ENCODE peak calls at places on chromosomes 12 and 14, in nine cellular contexts. One of them, this sample, is unnamed.

GRCh38 chr12:122421263-122421814 is 1.1 kb downstream of the CLIP1 start:
- DNase-seq in left ventricle myocardium inferior: peak; percentile 31
- DNase-seq in AG04450: no peak
- DNase-seq in HCT116: no peak
- DNase-seq in body of pancreas: peak; percentile 66
- DNase-seq in HepG2: peak; percentile 82
- DNase-seq in esophagus squamous epithelium: no peak
- DNase-seq in testis: peak; percentile 69
- DNase-seq in heart left ventricle: no peak
- DNase-seq in this sample: peak; percentile 61

GRCh38 chr12:678747-679712 is 15.8 kb upstream of the NINJ2 start:
- DNase-seq in HCT116: no peak
- DNase-seq in body of pancreas: no peak
- DNase-seq in heart left ventricle: no peak
- DNase-seq in left ventricle myocardium inferior: no peak
- DNase-seq in AG04450: no peak
- DNase-seq in testis: no peak
- DNase-seq in HepG2: no peak
- DNase-seq in esophagus squamous epithelium: no peak
- DNase-seq in this sample: no peak

GRCh38 chr12:127760996-127761395 is 506.0 kb upstream of the TMEM132C start:
- DNase-seq in HepG2: no peak
- DNase-seq in HCT116: no peak
- DNase-seq in esophagus squamous epithelium: no peak
- DNase-seq in heart left ventricle: no peak
- DNase-seq in left ventricle myocardium inferior: no peak
- DNase-seq in AG04450: no peak
- DNase-seq in testis: no peak
- DNase-seq in body of pancreas: no peak
- DNase-seq in this sample: no peak

GRCh38 chr14:25308244-25308643 is 258.3 kb upstream of the STXBP6 start:
- DNase-seq in body of pancreas: no peak
- DNase-seq in heart left ventricle: no peak
- DNase-seq in esophagus squamous epithelium: no peak
- DNase-seq in HCT116: no peak
- DNase-seq in left ventricle myocardium inferior: no peak
- DNase-seq in testis: peak; percentile 21
- DNase-seq in AG04450: no peak
- DNase-seq in HepG2: peak; percentile 23
- DNase-seq in this sample: peak; percentile 51

GRCh38 chr12:87270894-87271293 is 758.3 kb downstream of the C12orf50 start:
- DNase-seq in HCT116: no peak
- DNase-seq in AG04450: no peak
- DNase-seq in esophagus squamous epithelium: no peak
- DNase-seq in testis: no peak
- DNase-seq in left ventricle myocardium inferior: no peak
- DNase-seq in HepG2: no peak
- DNase-seq in heart left ventricle: no peak
- DNase-seq in body of pancreas: no peak
- DNase-seq in this sample: no peak

GRCh38 chr12:89556976-89557375 is 31.1 kb upstream of the POC1B start:
- DNase-seq in HepG2: peak; percentile 9
- DNase-seq in heart left ventricle: no peak
- DNase-seq in body of pancreas: no peak
- DNase-seq in AG04450: no peak
- DNase-seq in testis: no peak
- DNase-seq in HCT116: peak; percentile 45
- DNase-seq in esophagus squamous epithelium: no peak
- DNase-seq in left ventricle myocardium inferior: no peak
- DNase-seq in this sample: no peak

GRCh38 chr12:115983226-115983798 is 294.2 kb downstream of the MED13L start:
- DNase-seq in body of pancreas: no peak
- DNase-seq in heart left ventricle: no peak
- DNase-seq in AG04450: no peak
- DNase-seq in testis: no peak
- DNase-seq in left ventricle myocardium inferior: no peak
- DNase-seq in HepG2: peak; percentile 4
- DNase-seq in HCT116: no peak
- DNase-seq in esophagus squamous epithelium: no peak
- DNase-seq in this sample: no peak

GRCh38 chr14:78598046-78598652 is 428.0 kb downstream of the NRXN3 start:
- DNase-seq in HepG2: peak; percentile 44
- DNase-seq in testis: peak; percentile 72
- DNase-seq in heart left ventricle: peak; percentile 31
- DNase-seq in left ventricle myocardium inferior: peak; percentile 17
- DNase-seq in AG04450: no peak
- DNase-seq in esophagus squamous epithelium: no peak
- DNase-seq in body of pancreas: peak; percentile 54
- DNase-seq in HCT116: peak; percentile 29
- DNase-seq in this sample: peak; percentile 30

GRCh38 chr12:49693931-49694439 is 13.2 kb downstream of the FMNL3 start:
- DNase-seq in HepG2: no peak
- DNase-seq in esophagus squamous epithelium: no peak
- DNase-seq in HCT116: no peak
- DNase-seq in body of pancreas: no peak
- DNase-seq in AG04450: no peak
- DNase-seq in left ventricle myocardium inferior: no peak
- DNase-seq in testis: no peak
- DNase-seq in heart left ventricle: no peak
- DNase-seq in this sample: no peak

GRCh38 chr12:93126069-93126474 is 197.0 kb upstream of the EEA1 start:
- DNase-seq in testis: no peak
- DNase-seq in body of pancreas: no peak
- DNase-seq in left ventricle myocardium inferior: no peak
- DNase-seq in heart left ventricle: no peak
- DNase-seq in HCT116: no peak
- DNase-seq in AG04450: no peak
- DNase-seq in esophagus squamous epithelium: no peak
- DNase-seq in HepG2: no peak
- DNase-seq in this sample: no peak

GRCh38 chr14:88793259-88793625 is 489 bp upstream of the EML5 start:
- DNase-seq in body of pancreas: no peak
- DNase-seq in heart left ventricle: no peak
- DNase-seq in HCT116: no peak
- DNase-seq in esophagus squamous epithelium: no peak
- DNase-seq in AG04450: no peak
- DNase-seq in left ventricle myocardium inferior: no peak
- DNase-seq in HepG2: no peak
- DNase-seq in testis: peak; percentile 51
- DNase-seq in this sample: peak; percentile 20

GRCh38 chr14:91892918-91893527 is 25.7 kb upstream of the TC2N start:
- DNase-seq in AG04450: no peak
- DNase-seq in HCT116: peak; percentile 23
- DNase-seq in testis: no peak
- DNase-seq in heart left ventricle: no peak
- DNase-seq in body of pancreas: no peak
- DNase-seq in left ventricle myocardium inferior: no peak
- DNase-seq in HepG2: peak; percentile 20
- DNase-seq in esophagus squamous epithelium: no peak
- DNase-seq in this sample: no peak

GRCh38 chr12:110689002-110689600 is at the start of gene HVCN1:
- DNase-seq in AG04450: no peak
- DNase-seq in HepG2: no peak
- DNase-seq in HCT116: no peak
- DNase-seq in testis: peak; percentile 54
- DNase-seq in esophagus squamous epithelium: no peak
- DNase-seq in left ventricle myocardium inferior: peak; percentile 73
- DNase-seq in heart left ventricle: peak; percentile 77
- DNase-seq in body of pancreas: peak; percentile 45
- DNase-seq in this sample: peak; percentile 61

DNA sequence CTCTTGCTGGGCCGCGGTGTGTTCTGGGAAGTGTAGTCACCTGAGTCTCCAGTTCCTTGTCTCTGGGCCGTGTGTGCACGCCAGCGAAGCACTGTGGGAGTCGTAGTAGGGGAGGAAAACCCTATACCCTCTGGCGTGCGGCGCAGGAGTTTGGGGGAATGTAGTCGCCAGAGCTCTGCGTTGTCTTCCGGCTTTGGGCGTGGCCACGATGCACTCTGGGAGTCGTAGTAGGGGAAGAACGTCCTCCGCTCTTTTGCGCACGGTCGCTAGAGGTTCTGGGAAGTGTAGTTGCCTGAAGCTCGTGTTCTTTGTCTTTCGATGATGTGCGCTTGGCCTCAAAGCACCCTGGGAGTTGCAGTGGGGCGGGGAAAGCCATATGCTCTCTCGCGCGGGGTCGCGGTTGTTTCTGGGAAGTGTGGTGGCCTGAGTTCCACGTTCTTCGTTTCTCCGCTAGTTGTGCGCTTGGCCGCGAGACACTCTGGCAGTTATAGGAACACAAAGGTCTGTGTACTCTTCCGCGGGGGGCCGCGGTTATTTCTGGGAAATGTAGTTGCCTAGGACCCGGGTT is 588 bp upstream of the ZNF140 start:
- DNase-seq in HCT116: no peak
- DNase-seq in HepG2: peak; percentile 98
- DNase-seq in AG04450: peak; percentile 99
- DNase-seq in esophagus squamous epithelium: peak; percentile 96
- DNase-seq in body of pancreas: peak; percentile 99
- DNase-seq in left ventricle myocardium inferior: peak; percentile 98
- DNase-seq in heart left ventricle: peak; percentile 99
- DNase-seq in testis: peak; percentile 99
- DNase-seq in this sample: peak; percentile 98
- TF ChIP-seq CTCF in HCT116: no peak
- TF ChIP-seq CTCF in HepG2: no peak
- TF ChIP-seq CTCF in AG04450: peak; percentile 22
- TF ChIP-seq CTCF in esophagus squamous epithelium: no peak
- TF ChIP-seq CTCF in body of pancreas: no peak
- TF ChIP-seq CTCF in left ventricle myocardium inferior: no peak
- TF ChIP-seq CTCF in heart left ventricle: peak; percentile 4
- TF ChIP-seq CTCF in testis: peak; percentile 27
- TF ChIP-seq CTCF in this sample: no peak

DNA sequence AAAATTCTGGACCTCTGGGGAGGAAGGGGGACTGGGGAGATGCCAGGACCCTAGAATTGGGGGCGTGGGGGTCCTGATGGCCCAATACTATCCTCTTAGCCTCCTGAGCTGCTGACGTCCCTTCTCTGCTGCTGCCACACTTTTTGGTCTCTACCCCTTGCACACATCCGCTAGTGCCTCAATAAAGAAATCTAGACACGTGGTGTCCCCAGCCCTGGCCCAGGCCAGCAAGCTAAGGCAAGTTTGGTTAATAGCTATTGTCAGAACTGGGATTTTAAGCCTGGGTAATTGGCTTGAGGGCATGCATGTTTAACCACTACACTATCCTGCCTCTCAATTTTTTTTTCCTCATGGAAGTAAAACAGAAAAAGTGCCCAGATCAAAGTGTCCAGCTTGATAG is 962 bp downstream of the OAS2 start:
- DNase-seq in body of pancreas: no peak
- DNase-seq in AG04450: no peak
- DNase-seq in HCT116: no peak
- DNase-seq in testis: no peak
- DNase-seq in esophagus squamous epithelium: no peak
- DNase-seq in heart left ventricle: no peak
- DNase-seq in HepG2: no peak
- DNase-seq in left ventricle myocardium inferior: no peak
- DNase-seq in this sample: peak; percentile 30
- H3K4me3 ChIP-seq in body of pancreas: no peak overlapping the region
- H3K4me3 ChIP-seq in AG04450: no peak overlapping the region
- H3K4me3 ChIP-seq in HCT116: no peak overlapping the region
- H3K4me3 ChIP-seq in testis: peak overlapping the region; percentile 61
- H3K4me3 ChIP-seq in esophagus squamous epithelium: peak overlapping the region; percentile 55
- H3K4me3 ChIP-seq in heart left ventricle: peak overlapping the region; percentile 59
- H3K4me3 ChIP-seq in HepG2: no peak overlapping the region
- H3K4me3 ChIP-seq in left ventricle myocardium inferior: peak overlapping the region; percentile 69
- H3K4me3 ChIP-seq in this sample: peak overlapping the region; percentile 36

GRCh38 chr12:2292560-2292959 is 239.8 kb downstream of the CACNA1C start:
- DNase-seq in testis: no peak
- DNase-seq in heart left ventricle: peak; percentile 46
- DNase-seq in left ventricle myocardium inferior: no peak
- DNase-seq in body of pancreas: no peak
- DNase-seq in HCT116: no peak
- DNase-seq in esophagus squamous epithelium: no peak
- DNase-seq in AG04450: no peak
- DNase-seq in HepG2: no peak
- DNase-seq in this sample: no peak
- H3K27ac ChIP-seq in testis: no peak overlapping the region
- H3K27ac ChIP-seq in heart left ventricle: peak overlapping the region; percentile 64
- H3K27ac ChIP-seq in left ventricle myocardium inferior: peak overlapping the region; percentile 83
- H3K27ac ChIP-seq in body of pancreas: no peak overlapping the region
- H3K27ac ChIP-seq in HCT116: no peak overlapping the region
- H3K27ac ChIP-seq in esophagus squamous epithelium: no peak overlapping the region
- H3K27ac ChIP-seq in AG04450: no peak overlapping the region
- H3K27ac ChIP-seq in HepG2: no peak overlapping the region
- H3K27ac ChIP-seq in this sample: no peak overlapping the region

GRCh38 chr14:77455966-77456640 is 1.3 kb downstream of the VIPAS39 start:
- DNase-seq in left ventricle myocardium inferior: no peak
- DNase-seq in AG04450: no peak
- DNase-seq in HCT116: no peak
- DNase-seq in heart left ventricle: no peak
- DNase-seq in esophagus squamous epithelium: no peak
- DNase-seq in body of pancreas: no peak
- DNase-seq in testis: no peak
- DNase-seq in HepG2: no peak
- DNase-seq in this sample: no peak

GRCh38 chr14:77458249-77458950 is 507 bp downstream of the AHSA1 start:
- DNase-seq in HepG2: peak; percentile 40
- DNase-seq in heart left ventricle: peak; percentile 53
- DNase-seq in esophagus squamous epithelium: no peak
- DNase-seq in body of pancreas: peak; percentile 24
- DNase-seq in left ventricle myocardium inferior: no peak
- DNase-seq in AG04450: no peak
- DNase-seq in HCT116: no peak
- DNase-seq in testis: peak; percentile 52
- DNase-seq in this sample: peak; percentile 54

GRCh38 chr14:77459072-77459723 is 1.3 kb downstream of the AHSA1 start:
- DNase-seq in heart left ventricle: peak; percentile 42
- DNase-seq in testis: peak; percentile 94
- DNase-seq in AG04450: peak; percentile 55
- DNase-seq in esophagus squamous epithelium: peak; percentile 1
- DNase-seq in body of pancreas: peak; percentile 39
- DNase-seq in HepG2: peak; percentile 75
- DNase-seq in left ventricle myocardium inferior: no peak
- DNase-seq in HCT116: peak; percentile 65
- DNase-seq in this sample: peak; percentile 85

GRCh38 chr14:77457115-77457521 is 283 bp downstream of the VIPAS39 start:
- DNase-seq in left ventricle myocardium inferior: no peak
- DNase-seq in AG04450: no peak
- DNase-seq in esophagus squamous epithelium: no peak
- DNase-seq in heart left ventricle: no peak
- DNase-seq in HCT116: no peak
- DNase-seq in HepG2: no peak
- DNase-seq in body of pancreas: no peak
- DNase-seq in testis: no peak
- DNase-seq in this sample: no peak

DNA sequence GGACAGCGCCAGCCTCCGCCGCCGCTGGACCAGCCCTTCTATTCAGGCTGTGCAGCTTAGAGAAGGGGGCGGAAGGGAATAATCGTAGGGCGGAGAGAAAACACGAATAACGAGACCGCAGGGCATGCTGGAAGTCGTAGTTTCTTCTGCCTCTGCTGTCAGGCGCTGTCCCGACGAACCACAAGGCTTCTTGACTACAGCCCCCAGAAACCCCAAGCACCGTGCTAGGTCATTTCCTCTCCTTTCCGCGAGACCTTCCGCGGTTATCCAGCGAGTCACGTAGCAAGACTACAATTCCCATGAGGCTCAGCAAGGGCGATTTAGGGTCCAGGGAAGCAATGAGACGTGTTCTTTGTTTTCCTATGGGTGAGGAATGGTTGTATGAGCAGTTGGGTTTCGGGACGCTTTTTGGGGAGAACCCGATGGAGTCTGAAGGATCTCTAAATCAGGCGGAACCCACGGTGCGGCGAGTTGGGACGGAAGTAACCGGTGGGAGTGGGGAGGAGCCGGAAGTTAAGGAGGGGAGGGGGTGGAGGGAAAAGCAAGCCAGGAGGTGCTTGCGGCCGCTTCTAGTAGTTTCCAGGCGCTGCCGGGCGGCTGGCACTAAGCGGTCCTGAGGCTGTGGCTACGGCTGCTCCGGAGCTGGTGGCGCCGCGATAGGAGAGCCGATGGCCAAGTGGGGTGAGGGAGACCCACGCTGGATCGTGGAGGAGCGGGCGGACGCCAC is at the start of the genes AHSA1 and VIPAS39:
- DNase-seq in esophagus squamous epithelium: peak; percentile 92
- DNase-seq in HCT116: peak; percentile 99
- DNase-seq in AG04450: peak; percentile 98
- DNase-seq in HepG2: peak; percentile 99
- DNase-seq in testis: peak; percentile 100
- DNase-seq in body of pancreas: peak; percentile 95
- DNase-seq in left ventricle myocardium inferior: peak; percentile 94
- DNase-seq in heart left ventricle: peak; percentile 97
- DNase-seq in this sample: peak; percentile 96
- TF ChIP-seq CTCF in esophagus squamous epithelium: no peak
- TF ChIP-seq CTCF in HCT116: no peak
- TF ChIP-seq CTCF in AG04450: no peak
- TF ChIP-seq CTCF in HepG2: peak; percentile 28
- TF ChIP-seq CTCF in testis: peak; percentile 46
- TF ChIP-seq CTCF in body of pancreas: no peak
- TF ChIP-seq CTCF in left ventricle myocardium inferior: no peak
- TF ChIP-seq CTCF in heart left ventricle: no peak
- TF ChIP-seq CTCF in this sample: no peak

This sample was measured in colonic mucosa.